ENCODE peak calls at places on chromosomes 2 and 18, in ten cellular contexts. J is NCI-H2081; E is endothelial cell of umbilical vein; H is stimulated activated naive CD4-positive, alpha-beta T cell; W is foreskin fibroblast; K is anterior cingulate cortex; P is stomach; U is activated T-cell treated with anti-CD3 and anti-CD28 coated beads, Interleukin-2, amount 50 U/mL, for 24 hours; G is left lobe of liver; N is naive thymus-derived CD8-positive, alpha-beta T cell. I is an unnamed sample.

GRCh38 chr2:177783835-177784448 is 288.6 kb downstream of the PDE11A start:
- DNase-seq in J (no peak), E (no peak), H (no peak), W (peak), K (no peak), P (no peak), U (no peak), G (no peak), N (no peak), I (no peak)

GRCh38 chr2:222300725-222301295 is 2.0 kb upstream of the PAX3 start:
- DNase-seq in J (no peak), E (no peak), H (no peak), W (no peak), K (no peak), P (no peak), U (no peak), G (no peak), N (no peak), I (no peak)

GRCh38 chr2:174482854-174483253 is 4.0 kb downstream of the GPR155 start:
- DNase-seq in J (no peak), E (no peak), H (no peak), W (no peak), K (no peak), P (no peak), U (no peak), G (no peak), N (no peak), I (no peak)

GRCh38 chr18:25759111-25759510 is 331.3 kb downstream of the SS18 start:
- DNase-seq in J (no peak), E (no peak), H (no peak), W (peak), K (no peak), P (no peak), U (no peak), G (no peak), N (no peak), I (no peak)

GRCh38 chr18:48408111-48408726 is 964 bp downstream of the ZBTB7C start:
- DNase-seq in J (no peak), E (peak), H (no peak), W (no peak), K (peak), P (no peak), U (peak), G (no peak), N (no peak), I (no peak)

GRCh38 chr2:221671515-221671914 is 99.4 kb upstream of the EPHA4 start:
- DNase-seq in J (no peak), E (no peak), H (no peak), W (peak), K (no peak), P (no peak), U (no peak), G (no peak), N (no peak), I (no peak)

GRCh38 chr2:3605013-3605961 is 10.4 kb downstream of the COLEC11 start:
- DNase-seq in J (peak), E (no peak), H (no peak), W (peak), K (no peak), P (no peak), U (peak), G (peak), N (peak), I (peak)

GRCh38 chr2:100809486-100809885 is 10.5 kb upstream of the NPAS2 start:
- DNase-seq in J (no peak), E (no peak), H (no peak), W (no peak), K (no peak), P (no peak), U (no peak), G (no peak), N (no peak), I (no peak)

GRCh38 chr2:83233284-83233683 is 1225.8 kb downstream of the SUCLG1 start:
- DNase-seq in J (no peak), E (no peak), H (no peak), W (no peak), K (no peak), P (no peak), U (no peak), G (no peak), N (no peak), I (no peak)

GRCh38 chr18:48902023-48902855 is 48.5 kb downstream of the SMAD7 start:
- DNase-seq in J (peak), E (peak), H (no peak), W (peak), K (peak), P (peak), U (no peak), G (peak), N (no peak), I (peak)

GRCh38 chr2:174546519-174547506 is 50.8 kb downstream of the WIPF1 start:
- DNase-seq in J (peak), E (peak), H (no peak), W (peak), K (peak), P (no peak), U (no peak), G (no peak), N (peak), I (peak)

GRCh38 chr2:207767461-207768167 is 2.1 kb downstream of the FZD5 start:
- DNase-seq in J (no peak), E (peak), H (no peak), W (no peak), K (no peak), P (peak), U (no peak), G (peak), N (no peak), I (no peak)

GRCh38 chr2:173568054-173568453 is 213.4 kb downstream of the CDCA7 start:
- DNase-seq in J (peak), E (no peak), H (no peak), W (no peak), K (no peak), P (no peak), U (no peak), G (no peak), N (no peak), I (no peak)

GRCh38 chr18:13612111-13612997 is 114.0 kb downstream of the FAM210A start:
- DNase-seq in J (no peak), E (no peak), H (peak), W (no peak), K (peak), P (peak), U (peak), G (no peak), N (peak), I (peak)

GRCh38 chr2:232568161-232568560 is 17.7 kb downstream of the EIF4E2 start:
- DNase-seq in J (no peak), E (no peak), H (no peak), W (peak), K (no peak), P (no peak), U (no peak), G (no peak), N (no peak), I (no peak)

GRCh38 chr18:12838178-12838634 is 45.8 kb downstream of the PTPN2 start:
- DNase-seq in J (no peak), E (no peak), H (no peak), W (peak), K (no peak), P (peak), U (no peak), G (peak), N (no peak), I (no peak)

GRCh38 chr2:120283649-120284048 is 31.0 kb downstream of the RALB start:
- DNase-seq in J (no peak), E (no peak), H (no peak), W (no peak), K (no peak), P (no peak), U (no peak), G (no peak), N (no peak), I (no peak)

GRCh38 chr2:234107861-234108260 is 57.4 kb downstream of the SPP2 start:
- DNase-seq in J (no peak), E (no peak), H (no peak), W (no peak), K (no peak), P (no peak), U (no peak), G (no peak), N (no peak), I (no peak)

GRCh38 chr2:220224711-220225519 is 597.5 kb downstream of the SLC4A3 start:
- DNase-seq in J (no peak), E (no peak), H (no peak), W (peak), K (no peak), P (no peak), U (no peak), G (no peak), N (no peak), I (no peak)

GRCh38 chr2:144162652-144163051 is 357.3 kb downstream of the ZEB2 start:
- DNase-seq in J (peak), E (no peak), H (no peak), W (no peak), K (no peak), P (peak), U (peak), G (no peak), N (peak), I (peak)

GRCh38 chr2:23523651-23524260 is 138.8 kb downstream of the KLHL29 start:
- DNase-seq in J (no peak), E (no peak), H (no peak), W (peak), K (no peak), P (no peak), U (no peak), G (no peak), N (no peak), I (no peak)

GRCh38 chr18:13813271-13813849 is 10.6 kb upstream of the MC5R start:
- DNase-seq in J (peak), E (peak), H (peak), W (peak), K (peak), P (peak), U (peak), G (peak), N (peak), I (peak)

GRCh38 chr2:23380562-23381065 is 4.4 kb upstream of the KLHL29 start:
- DNase-seq in J (no peak), E (peak), H (peak), W (no peak), K (no peak), P (no peak), U (peak), G (no peak), N (peak), I (peak)

GRCh38 chr2:171553236-171553635 is 31.0 kb downstream of the CYBRD1 start:
- DNase-seq in J (no peak), E (no peak), H (no peak), W (no peak), K (no peak), P (no peak), U (no peak), G (no peak), N (no peak), I (no peak)

GRCh38 chr2:139033300-139033699 is 253.1 kb upstream of the NXPH2 start:
- DNase-seq in J (no peak), E (no peak), H (no peak), W (no peak), K (no peak), P (no peak), U (no peak), G (no peak), N (no peak), I (no peak)

GRCh38 chr2:102703305-102703704 is 58.5 kb upstream of the TMEM182 start:
- DNase-seq in J (no peak), E (no peak), H (no peak), W (no peak), K (no peak), P (no peak), U (no peak), G (no peak), N (no peak), I (no peak)